ENCODE peak calls at places on chromosomes 12 and 14, in six cellular contexts. One of them, this sample, is unnamed.

GRCh38 chr12:103748002-103748401 is 93.0 kb downstream of the NT5DC3 start:
- DNase-seq in NT2/D1: no peak
- DNase-seq in erythroblast: no peak
- DNase-seq in hepatic stellate cell: no peak
- DNase-seq in cerebellar cortex: no peak
- DNase-seq in NCI-H2107: no peak
- DNase-seq in this sample: no peak

GRCh38 chr12:130427381-130427887 is 89.7 kb downstream of the PIWIL1 start:
- DNase-seq in NCI-H2107: no peak
- DNase-seq in NT2/D1: no peak
- DNase-seq in erythroblast: no peak
- DNase-seq in cerebellar cortex: no peak
- DNase-seq in hepatic stellate cell: no peak
- DNase-seq in this sample: no peak

GRCh38 chr12:69792533-69792932 is 32.5 kb upstream of the MYRFL start:
- DNase-seq in hepatic stellate cell: no peak
- DNase-seq in erythroblast: peak; percentile 6
- DNase-seq in NT2/D1: no peak
- DNase-seq in NCI-H2107: no peak
- DNase-seq in cerebellar cortex: no peak
- DNase-seq in this sample: no peak

GRCh38 chr14:93984070-93984469 is 7.7 kb upstream of the ASB2 start:
- DNase-seq in NCI-H2107: no peak
- DNase-seq in cerebellar cortex: no peak
- DNase-seq in hepatic stellate cell: peak; percentile 64
- DNase-seq in NT2/D1: no peak
- DNase-seq in erythroblast: no peak
- DNase-seq in this sample: no peak

GRCh38 chr12:59615392-59616165 is 19.8 kb downstream of the SLC16A7 start:
- DNase-seq in NT2/D1: no peak
- DNase-seq in cerebellar cortex: peak; percentile 79
- DNase-seq in hepatic stellate cell: no peak
- DNase-seq in erythroblast: peak; percentile 4
- DNase-seq in NCI-H2107: no peak
- DNase-seq in this sample: no peak

GRCh38 chr12:132806857-132807256 is 21.8 kb downstream of the GOLGA3 start:
- DNase-seq in hepatic stellate cell: no peak
- DNase-seq in erythroblast: no peak
- DNase-seq in NT2/D1: no peak
- DNase-seq in NCI-H2107: no peak
- DNase-seq in cerebellar cortex: no peak
- DNase-seq in this sample: no peak

GRCh38 chr12:104121001-104121400 is 17.0 kb downstream of the NFYB start:
- DNase-seq in NCI-H2107: no peak
- DNase-seq in cerebellar cortex: no peak
- DNase-seq in hepatic stellate cell: peak; percentile 47
- DNase-seq in erythroblast: no peak
- DNase-seq in NT2/D1: no peak
- DNase-seq in this sample: no peak

GRCh38 chr12:112762753-112763152 is 28.8 kb upstream of the RPH3A start:
- DNase-seq in NT2/D1: no peak
- DNase-seq in hepatic stellate cell: no peak
- DNase-seq in NCI-H2107: no peak
- DNase-seq in erythroblast: no peak
- DNase-seq in cerebellar cortex: no peak
- DNase-seq in this sample: no peak

GRCh38 chr14:59274991-59275391 is 86.5 kb downstream of the DAAM1 start:
- DNase-seq in cerebellar cortex: peak; percentile 38
- DNase-seq in hepatic stellate cell: no peak
- DNase-seq in NCI-H2107: peak; percentile 83
- DNase-seq in erythroblast: no peak
- DNase-seq in NT2/D1: no peak
- DNase-seq in this sample: no peak

GRCh38 chr12:101925352-101925751 is 48.0 kb downstream of the DRAM1 start:
- DNase-seq in NT2/D1: no peak
- DNase-seq in erythroblast: no peak
- DNase-seq in hepatic stellate cell: peak; percentile 89
- DNase-seq in NCI-H2107: no peak
- DNase-seq in cerebellar cortex: no peak
- DNase-seq in this sample: no peak

GRCh38 chr12:50932787-50933280 is 19.5 kb upstream of the HIGD1C start:
- DNase-seq in NCI-H2107: no peak
- DNase-seq in cerebellar cortex: no peak
- DNase-seq in NT2/D1: no peak
- DNase-seq in hepatic stellate cell: no peak
- DNase-seq in erythroblast: peak; percentile 30
- DNase-seq in this sample: no peak

GRCh38 chr14:32331227-32331597 is 2.1 kb downstream of the AKAP6 start:
- DNase-seq in cerebellar cortex: peak; percentile 29
- DNase-seq in hepatic stellate cell: no peak
- DNase-seq in NCI-H2107: no peak
- DNase-seq in erythroblast: peak; percentile 80
- DNase-seq in NT2/D1: no peak
- DNase-seq in this sample: no peak

GRCh38 chr14:64246688-64247087 is 47.5 kb downstream of the ESR2 start:
- DNase-seq in hepatic stellate cell: no peak
- DNase-seq in NT2/D1: no peak
- DNase-seq in cerebellar cortex: no peak
- DNase-seq in erythroblast: no peak
- DNase-seq in NCI-H2107: no peak
- DNase-seq in this sample: no peak

GRCh38 chr12:117863004-117863709 is 105.6 kb downstream of the KSR2 start:
- DNase-seq in NT2/D1: no peak
- DNase-seq in cerebellar cortex: no peak
- DNase-seq in hepatic stellate cell: no peak
- DNase-seq in NCI-H2107: no peak
- DNase-seq in erythroblast: no peak
- DNase-seq in this sample: no peak

GRCh38 chr12:111529424-111530368 is 69.4 kb downstream of the ATXN2 start:
- DNase-seq in NCI-H2107: peak; percentile 14
- DNase-seq in cerebellar cortex: peak; percentile 70
- DNase-seq in NT2/D1: peak; percentile 68
- DNase-seq in erythroblast: peak; percentile 68
- DNase-seq in hepatic stellate cell: peak; percentile 67
- DNase-seq in this sample: peak; percentile 37